ENCODE peak calls at places on chromosome 17, in seven cellular contexts. J is stimulated activated naive CD8-positive, alpha-beta T cell treated with anti-CD3 and anti-CD28 coated beads, Interleukin-15, Interleukin-2, amounts not matched to agents 100 U/mL and 50 U/mL, for 24 hours; F is heart left ventricle; A is cerebellar nuclear complex; R is skeletal muscle cell; U is adipocyte; W is keratinocyte. K is an unnamed sample.

GRCh38 chr17:48597775-48598631 is 4.4 kb upstream of the HOXB5 start:
- DNase-seq in J (peak; percentile 43), F (peak; percentile 49), A (no peak), R (no peak), U (no peak), W (no peak), K (no peak)

GRCh38 chr17:42009170-42009569 is 8.1 kb downstream of the DNAJC7 start:
- DNase-seq in J (no peak), F (no peak), A (no peak), R (no peak), U (no peak), W (no peak), K (no peak)

GRCh38 chr17:73713136-73713535 is 68.9 kb upstream of the SDK2 start:
- DNase-seq in J (no peak), F (no peak), A (no peak), R (no peak), U (no peak), W (no peak), K (no peak)

GRCh38 chr17:59346341-59346740 is 14.9 kb downstream of the YPEL2 start:
- DNase-seq in J (no peak), F (no peak), A (no peak), R (no peak), U (no peak), W (no peak), K (no peak)

GRCh38 chr17:37725601-37726146 is 19.2 kb downstream of the HNF1B start:
- DNase-seq in J (no peak), F (no peak), A (no peak), R (no peak), U (no peak), W (no peak), K (no peak)

GRCh38 chr17:77541995-77542394 is 401.2 kb downstream of the SEC14L1 start:
- DNase-seq in J (no peak), F (peak; percentile 69), A (no peak), R (no peak), U (no peak), W (no peak), K (no peak)

GRCh38 chr17:6110088-6110487 is 39.9 kb downstream of the WSCD1 start:
- DNase-seq in J (peak; percentile 4), F (no peak), A (no peak), R (no peak), U (no peak), W (no peak), K (no peak)

GRCh38 chr17:78374631-78375274 is 3.7 kb upstream of the PGS1 start:
- DNase-seq in J (no peak), F (no peak), A (no peak), R (peak; percentile 86), U (peak; percentile 80), W (no peak), K (no peak)

GRCh38 chr17:19645608-19646250 is 2.8 kb upstream of the ALDH3A2 start:
- DNase-seq in J (peak; percentile 67), F (peak; percentile 35), A (no peak), R (no peak), U (no peak), W (no peak), K (no peak)

GRCh38 chr17:6346986-6347385 is 87.9 kb downstream of the AIPL1 start:
- DNase-seq in J (no peak), F (no peak), A (no peak), R (no peak), U (no peak), W (no peak), K (no peak)

GRCh38 chr17:17147821-17148220 is 58.3 kb downstream of the PLD6 start:
- DNase-seq in J (no peak), F (no peak), A (no peak), R (no peak), U (no peak), W (no peak), K (no peak)

GRCh38 chr17:82832411-82832810 is 7.4 kb downstream of the ZNF750 start:
- DNase-seq in J (no peak), F (no peak), A (no peak), R (no peak), U (no peak), W (no peak), K (no peak)

GRCh38 chr17:50280068-50280467 is 5.8 kb downstream of the TMEM92 start:
- DNase-seq in J (no peak), F (no peak), A (no peak), R (no peak), U (no peak), W (no peak), K (no peak)

GRCh38 chr17:71084219-71084618 is 914.9 kb downstream of the KCNJ2 start:
- DNase-seq in J (peak; percentile 2), F (no peak), A (no peak), R (no peak), U (no peak), W (no peak), K (no peak)

GRCh38 chr17:55086635-55087058 is 118.1 kb downstream of the STXBP4 start:
- DNase-seq in J (no peak), F (no peak), A (no peak), R (peak; percentile 75), U (peak; percentile 84), W (peak; percentile 4), K (no peak)

GRCh38 chr17:20304961-20305360 is 162.4 kb downstream of the LGALS9B start:
- DNase-seq in J (no peak), F (no peak), A (no peak), R (no peak), U (no peak), W (no peak), K (no peak)

GRCh38 chr17:75364078-75364477 is 41.4 kb downstream of the GRB2 start:
- DNase-seq in J (no peak), F (no peak), A (no peak), R (peak; percentile 37), U (peak; percentile 80), W (no peak), K (no peak)

GRCh38 chr17:76710863-76711611 is at the start of gene MXRA7:
- DNase-seq in J (peak; percentile 77), F (peak; percentile 84), A (no peak), R (no peak), U (peak; percentile 92), W (no peak), K (no peak)

GRCh38 chr17:83119987-83120864 is 40.8 kb downstream of the METRNL start:
- DNase-seq in J (peak; percentile 40), F (no peak), A (no peak), R (no peak), U (no peak), W (no peak), K (no peak)

GRCh38 chr17:60142872-60143499 is 6.8 kb upstream of the CA4 start:
- DNase-seq in J (peak; percentile 88), F (peak; percentile 87), A (peak; percentile 52), R (peak; percentile 61), U (peak; percentile 96), W (peak; percentile 67), K (no peak)

GRCh38 chr17:8807070-8807550 is 7.9 kb upstream of the MFSD6L start:
- DNase-seq in J (no peak), F (no peak), A (no peak), R (no peak), U (no peak), W (no peak), K (no peak)